ENCODE peak calls at places on chromosomes 3 and 15, in five cellular contexts. B is Karpas-422, W is fibroblast of lung, V is GM23248, O is hepatocyte. Q is an unnamed sample.
A peak's percentile ranks its signal among the peaks of the same experiment; 100 is the strongest.

GRCh38 chr3:142165194-142165593 is 15.8 kb upstream of the TFDP2 start:
- DNase-seq in O (no peak), V (no peak), B (no peak), W (peak; percentile 21), Q (no peak)

GRCh38 chr3:101725192-101725889 is 927 bp downstream of the CEP97 start:
- DNase-seq in O (peak; percentile 36), W (peak; percentile 36), B (peak; percentile 80), V (peak; percentile 56), Q (no peak)

GRCh38 chr15:69979269-69979668 is 118.4 kb downstream of the TLE3 start:
- DNase-seq in O (no peak), W (peak; percentile 1), V (peak; percentile 24), B (peak; percentile 70), Q (peak; percentile 10)

GRCh38 chr3:144229237-144229830 is 257.7 kb downstream of the DIPK2A start:
- DNase-seq in W (no peak), B (no peak), V (no peak), O (no peak), Q (no peak)

GRCh38 chr3:122005033-122005565 is 16.9 kb downstream of the ILDR1 start:
- DNase-seq in B (no peak), W (no peak), O (no peak), V (no peak), Q (no peak)

GRCh38 chr3:135260025-135260424 is 465.0 kb downstream of the EPHB1 start:
- DNase-seq in W (no peak), B (no peak), V (no peak), O (no peak), Q (no peak)

GRCh38 chr3:10554236-10554611 is 48.8 kb upstream of the ATP2B2 start:
- DNase-seq in B (no peak), V (no peak), W (peak; percentile 22), O (no peak), Q (no peak)

GRCh38 chr15:44738340-44738984 is 2.1 kb downstream of the TRIM69 start:
- DNase-seq in B (peak; percentile 86), W (peak; percentile 38), O (peak; percentile 28), V (peak; percentile 60), Q (peak; percentile 35)

GRCh38 chr3:16192176-16192811 is 17.8 kb downstream of the GALNT15 start:
- DNase-seq in B (no peak), O (no peak), W (no peak), V (no peak), Q (no peak)

GRCh38 chr3:62558549-62559112 is 185.3 kb upstream of the FEZF2 start:
- DNase-seq in W (no peak), B (peak; percentile 78), O (peak; percentile 42), V (no peak), Q (no peak)

GRCh38 chr3:154799801-154800200 is 280.3 kb upstream of the MME start:
- DNase-seq in B (no peak), O (no peak), V (peak; percentile 32), W (no peak), Q (peak; percentile 12)

GRCh38 chr3:156643729-156644389 is 30.5 kb upstream of the TIPARP start:
- DNase-seq in W (peak; percentile 44), O (peak; percentile 11), V (peak; percentile 62), B (peak; percentile 57), Q (no peak)

GRCh38 chr3:188387921-188388320 is 234.0 kb downstream of the LPP start:
- DNase-seq in V (peak; percentile 15), B (no peak), O (no peak), W (peak; percentile 14), Q (peak; percentile 59)

GRCh38 chr3:177287231-177287630 is 89.9 kb upstream of the TBL1XR1 start:
- DNase-seq in V (no peak), B (no peak), W (no peak), O (no peak), Q (no peak)

GRCh38 chr3:142904639-142905441 is 16.0 kb upstream of the PCOLCE2 start:
- DNase-seq in B (peak; percentile 49), W (peak; percentile 44), V (peak; percentile 79), O (peak; percentile 75), Q (peak; percentile 71)

GRCh38 chr3:26712211-26713026 is 89.8 kb downstream of the LRRC3B start:
- DNase-seq in V (peak; percentile 61), O (peak; percentile 89), B (peak; percentile 82), W (peak; percentile 1), Q (peak; percentile 11)

GRCh38 chr3:160150525-160150924 is 74.7 kb upstream of the C3orf80 start:
- DNase-seq in V (peak; percentile 90), B (no peak), O (no peak), W (peak; percentile 86), Q (no peak)

GRCh38 chr3:44029100-44029499 is 212.6 kb upstream of the TOPAZ1 start:
- DNase-seq in B (no peak), O (no peak), V (no peak), W (no peak), Q (no peak)

GRCh38 chr3:45084820-45085816 is 59.0 kb downstream of the CLEC3B start:
- DNase-seq in O (peak; percentile 41), W (peak; percentile 98), V (peak; percentile 98), B (no peak), Q (peak; percentile 61)

GRCh38 chr15:60801336-60801735 is 322.4 kb upstream of the ICE2 start:
- DNase-seq in B (no peak), V (no peak), W (no peak), O (no peak), Q (no peak)

GRCh38 chr15:78065973-78066946 is 11.3 kb downstream of the TBC1D2B start:
- DNase-seq in W (peak; percentile 84), O (no peak), B (peak; percentile 71), V (peak; percentile 51), Q (no peak)

GRCh38 chr15:62503451-62503850 is 338.4 kb upstream of the C2CD4B start:
- DNase-seq in O (peak; percentile 42), V (peak; percentile 30), B (no peak), W (peak; percentile 35), Q (no peak)

GRCh38 chr3:155382396-155383042 is 89.0 kb upstream of the STRIT1 start:
- DNase-seq in W (peak; percentile 51), O (peak; percentile 87), V (peak; percentile 83), B (peak; percentile 72), Q (peak; percentile 52)

DNA sequence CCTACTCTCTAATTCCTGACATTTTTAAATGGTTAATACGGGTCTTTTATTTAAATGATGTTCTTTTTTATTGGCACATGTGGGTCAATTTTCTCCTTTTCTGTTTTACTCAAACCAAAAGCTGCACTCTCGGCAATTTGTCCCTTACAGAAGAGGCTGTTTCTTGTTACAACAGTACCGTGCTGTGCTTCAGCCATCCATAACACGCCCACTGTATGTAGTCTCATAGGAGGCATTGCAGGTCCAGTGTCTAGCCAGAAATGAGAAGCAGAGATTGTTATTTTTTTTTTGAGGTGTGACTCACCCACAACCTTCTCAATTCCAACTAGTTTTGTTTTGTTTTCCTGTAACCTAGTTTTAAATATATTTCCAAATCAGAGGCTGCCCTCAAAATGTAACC is 164.6 kb downstream of the GMNC start:
- DNase-seq in V (peak; percentile 92), O (no peak), W (peak; percentile 77), B (no peak), Q (peak; percentile 73)
- H3K4me3 ChIP-seq in V (peak overlapping the region; percentile 66), O (no peak overlapping the region), W (no peak overlapping the region), B (no peak overlapping the region), Q (no peak overlapping the region)

GRCh38 chr15:51849866-51850265 is 20.4 kb downstream of the TMOD3 start:
- DNase-seq in V (no peak), B (no peak), O (no peak), W (no peak), Q (no peak)
- H4K20me1 ChIP-seq in V (peaks cover 10% of the 10 kb centered on the region), B (peaks cover 40% of the 10 kb centered on the region), O (peaks cover 13% of the 10 kb centered on the region), W (no peaks in the 10 kb centered on the region), Q (peaks cover 4% of the 10 kb centered on the region)

GRCh38 chr3:100158877-100159563 is 44.7 kb upstream of the FILIP1L start:
- DNase-seq in O (no peak), B (no peak), V (peak; percentile 20), W (no peak), Q (no peak)
- H3K4me3 ChIP-seq in O (no peak overlapping the region), B (no peak overlapping the region), V (peak overlapping the region; percentile 45), W (no peak overlapping the region), Q (no peak overlapping the region)

GRCh38 chr15:39581501-39582285 is 814 bp downstream of the THBS1 start:
- DNase-seq in B (no peak), W (peak; percentile 42), O (peak; percentile 79), V (peak; percentile 86), Q (peak; percentile 80)

GRCh38 chr15:39584266-39584659 is 3.4 kb downstream of the THBS1 start:
- DNase-seq in W (no peak), V (no peak), O (no peak), B (no peak), Q (no peak)

GRCh38 chr15:39582286-39582976 is 1.6 kb downstream of the THBS1 start:
- DNase-seq in B (no peak), W (peak; percentile 29), V (peak; percentile 91), O (no peak), Q (peak; percentile 74)

GRCh38 chr15:39583586-39584265 is 2.8 kb downstream of the THBS1 start:
- DNase-seq in B (peak; percentile 60), O (peak; percentile 48), V (peak; percentile 83), W (peak; percentile 43), Q (peak; percentile 78)

GRCh38 chr15:39582977-39583585 is 2.2 kb downstream of the THBS1 start:
- DNase-seq in O (no peak), V (no peak), W (peak; percentile 7), B (no peak), Q (peak; percentile 54)
- H4K20me1 ChIP-seq in O (peaks cover 17% of the 10 kb centered on the region), V (peaks cover 41% of the 10 kb centered on the region), W (peaks cover 10% of the 10 kb centered on the region), B (no peaks in the 10 kb centered on the region), Q (peaks cover 39% of the 10 kb centered on the region)

DNA sequence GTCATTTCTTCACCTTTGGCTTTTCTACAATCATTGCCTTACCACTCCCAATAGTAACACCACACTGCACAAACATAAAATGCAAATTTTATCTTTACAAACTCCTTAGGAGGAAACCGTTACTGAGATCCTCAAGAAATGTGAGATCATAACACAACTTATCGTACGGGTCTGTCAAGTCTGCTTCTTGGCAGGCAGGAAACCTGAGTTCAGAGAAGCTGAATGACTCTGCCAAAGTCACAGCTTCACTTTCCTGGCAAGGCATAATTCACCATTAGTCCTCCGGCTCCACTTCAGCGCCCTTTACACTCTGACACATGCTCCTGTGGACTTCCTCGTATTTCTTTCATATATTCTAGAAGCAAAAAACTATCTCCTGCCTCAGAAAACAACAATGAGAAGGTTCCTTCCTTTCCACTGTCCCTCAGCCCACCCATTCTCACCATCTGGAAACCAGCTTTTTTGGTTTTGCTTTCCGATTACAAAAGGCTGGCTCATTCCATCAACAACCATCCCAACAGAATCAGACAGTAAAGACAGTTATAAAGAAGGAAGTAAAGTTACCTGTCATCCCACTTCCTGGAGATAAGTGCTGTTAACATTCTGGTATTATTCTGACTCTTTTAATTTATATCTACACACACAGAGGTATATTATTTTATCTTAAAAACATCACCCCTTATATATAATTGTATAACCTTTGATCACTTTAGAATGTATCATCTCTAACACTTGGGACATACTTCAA is 223.4 kb downstream of the STT3B start:
- DNase-seq in V (no peak), B (no peak), O (no peak), W (no peak), Q (no peak)
- H3K4me3 ChIP-seq in V (no peak overlapping the region), B (no peak overlapping the region), O (no peak overlapping the region), W (no peak overlapping the region), Q (no peak overlapping the region)

GRCh38 chr3:12957824-12958792 is 115.1 kb downstream of the IQSEC1 start:
- DNase-seq in B (no peak), V (no peak), O (no peak), W (no peak), Q (no peak)

GRCh38 chr3:12961007-12961725 is 112.1 kb downstream of the IQSEC1 start:
- DNase-seq in O (no peak), B (no peak), V (no peak), W (no peak), Q (no peak)

GRCh38 chr3:12959838-12960378 is 113.3 kb downstream of the IQSEC1 start:
- DNase-seq in W (no peak), V (no peak), O (no peak), B (no peak), Q (no peak)

GRCh38 chr3:12960497-12960896 is 112.7 kb downstream of the IQSEC1 start:
- DNase-seq in B (no peak), V (no peak), W (no peak), O (no peak), Q (no peak)

GRCh38 chr3:12959395-12959794 is 113.8 kb downstream of the IQSEC1 start:
- DNase-seq in B (no peak), V (no peak), W (no peak), O (no peak), Q (no peak)
- H4K20me1 ChIP-seq in B (peaks cover 53% of the 10 kb centered on the region), V (no peaks in the 10 kb centered on the region), W (no peaks in the 10 kb centered on the region), O (peaks cover 69% of the 10 kb centered on the region), Q (no peaks in the 10 kb centered on the region)

Q was measured in mammary epithelial cell.